ENCODE peak calls at places on chromosome 19, in six cellular contexts. V, L, P, C, E and M are unnamed samples.

GRCh38 chr19:23558541-23558940 is 128.5 kb downstream of the ZNF675 start:
- DNase-seq in C (no peak), V (no peak), L (no peak), E (no peak), P (no peak), M (no peak)

GRCh38 chr19:40594657-40595077 is 6.5 kb upstream of the LTBP4 start:
- DNase-seq in L (no peak), V (no peak), C (no peak), E (no peak), P (no peak), M (no peak)

GRCh38 chr19:40744554-40745401 is 5.5 kb downstream of the ACTMAP start:
- DNase-seq in P (no peak), E (peak), C (no peak), L (no peak), V (no peak), M (no peak)

GRCh38 chr19:33883869-33884519 is 87.3 kb downstream of the KCTD15 start:
- DNase-seq in C (no peak), V (no peak), L (peak), E (peak), P (no peak), M (no peak)

GRCh38 chr19:22144394-22144793 is 52.4 kb downstream of the ZNF676 start:
- DNase-seq in P (no peak), C (no peak), V (peak), L (no peak), E (peak), M (no peak)

GRCh38 chr19:31543456-31543855 is 194.2 kb upstream of the TSHZ3 start:
- DNase-seq in P (no peak), E (no peak), C (no peak), V (no peak), L (no peak), M (no peak)

GRCh38 chr19:43784251-43784980 is 3.6 kb upstream of the KCNN4 start:
- DNase-seq in V (peak), L (no peak), E (no peak), P (peak), C (no peak), M (peak)

GRCh38 chr19:8571006-8571411 is 6.2 kb downstream of the MYO1F start:
- DNase-seq in L (peak), C (no peak), P (peak), E (no peak), V (no peak), M (no peak)

GRCh38 chr19:46670874-46671273 is 9.9 kb upstream of the DACT3 start:
- DNase-seq in V (no peak), C (no peak), P (no peak), E (no peak), L (no peak), M (no peak)

GRCh38 chr19:53196777-53197396 is 3.7 kb upstream of the ZNF665 start:
- DNase-seq in E (peak), P (peak), L (peak), C (peak), V (peak), M (peak)

GRCh38 chr19:34145741-34146202 is 26.5 kb upstream of the LSM14A start:
- DNase-seq in C (peak), E (peak), P (peak), V (peak), L (no peak), M (no peak)

GRCh38 chr19:3527250-3527910 is 11.6 kb upstream of the TEKTIP1 start:
- DNase-seq in P (no peak), C (no peak), E (no peak), V (no peak), L (no peak), M (no peak)

GRCh38 chr19:46614114-46614701 is 10.7 kb downstream of the PTGIR start:
- DNase-seq in C (peak), V (peak), P (peak), E (peak), L (peak), M (peak)

GRCh38 chr19:53608381-53608780 is 23.4 kb upstream of the DPRX start:
- DNase-seq in E (no peak), C (no peak), L (no peak), P (no peak), V (no peak), M (no peak)

GRCh38 chr19:35279374-35279773 is 3.0 kb upstream of the HAMP start:
- DNase-seq in V (no peak), P (no peak), E (no peak), C (no peak), L (no peak), M (no peak)

GRCh38 chr19:33812388-33813330 is 16.0 kb downstream of the KCTD15 start:
- DNase-seq in P (no peak), L (no peak), C (no peak), V (no peak), E (no peak), M (no peak)

GRCh38 chr19:33864311-33864850 is 67.7 kb downstream of the KCTD15 start:
- DNase-seq in C (no peak), P (no peak), E (no peak), L (no peak), V (no peak), M (no peak)

DNA sequence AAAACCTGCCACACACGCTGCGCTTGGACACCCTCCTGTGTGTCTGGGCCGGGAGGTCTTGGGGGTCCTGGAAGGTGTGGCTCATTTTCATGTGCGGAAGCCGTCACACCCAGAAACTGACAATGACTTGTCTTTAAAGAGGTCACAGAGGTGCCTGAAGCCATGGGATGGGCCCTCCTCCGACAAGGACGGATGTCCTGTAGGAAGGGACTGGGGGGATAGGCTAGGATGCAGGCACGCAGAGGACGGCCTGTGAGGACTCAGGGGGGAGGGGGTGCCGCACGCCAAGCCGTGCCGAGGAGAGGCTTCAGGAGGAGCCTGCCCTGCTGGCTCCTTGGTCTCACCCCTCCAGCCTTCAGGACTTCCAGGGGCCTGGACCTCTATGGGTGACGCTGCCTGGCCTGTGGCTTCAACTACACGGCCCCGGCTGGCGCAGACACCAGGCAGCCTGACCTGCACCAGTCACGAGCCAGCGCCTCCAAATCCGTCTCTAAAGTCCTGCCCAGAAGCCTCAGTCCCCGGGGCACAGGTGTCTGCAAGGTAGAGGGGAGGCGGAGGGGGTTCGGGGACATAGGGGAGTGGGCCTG is 12.7 kb downstream of the IZUMO4 start:
- DNase-seq in L (no peak), E (no peak), C (no peak), V (no peak), P (no peak), M (no peak)
- TF ChIP-seq CTCF in L (no peak), E (no peak), C (no peak), V (no peak), P (no peak), M (no peak)

GRCh38 chr19:13905634-13906524 is at the start of the genes BRME1 and CC2D1A:
- DNase-seq in E (peak), V (peak), L (peak), P (peak), C (peak), M (peak)
- TF ChIP-seq CTCF in E (no peak), V (no peak), L (no peak), P (no peak), C (no peak), M (no peak)

GRCh38 chr19:50878851-50879250 is 5.6 kb downstream of the KLK2 start:
- DNase-seq in E (no peak), C (no peak), P (no peak), V (no peak), L (no peak), M (no peak)

GRCh38 chr19:50880241-50880640 is 7.0 kb downstream of the KLK2 start:
- DNase-seq in C (no peak), L (no peak), E (no peak), V (no peak), P (no peak), M (no peak)

GRCh38 chr19:50877338-50877737 is 4.1 kb downstream of the KLK2 start:
- DNase-seq in V (no peak), L (no peak), E (no peak), C (no peak), P (no peak), M (no peak)

GRCh38 chr19:50882188-50882587 is 8.9 kb downstream of the KLK2 start:
- DNase-seq in L (no peak), C (no peak), E (no peak), V (no peak), P (no peak), M (no peak)
- TF ChIP-seq CTCF in L (no peak), C (no peak), E (no peak), V (no peak), P (no peak), M (no peak)

GRCh38 chr19:18995804-18996241 is 37.5 kb downstream of the SUGP2 start:
- DNase-seq in L (peak), P (no peak), V (peak), C (no peak), E (peak), M (no peak)
- TF ChIP-seq CTCF in L (peak), P (peak), V (peak), C (no peak), E (peak), M (peak)

DNA sequence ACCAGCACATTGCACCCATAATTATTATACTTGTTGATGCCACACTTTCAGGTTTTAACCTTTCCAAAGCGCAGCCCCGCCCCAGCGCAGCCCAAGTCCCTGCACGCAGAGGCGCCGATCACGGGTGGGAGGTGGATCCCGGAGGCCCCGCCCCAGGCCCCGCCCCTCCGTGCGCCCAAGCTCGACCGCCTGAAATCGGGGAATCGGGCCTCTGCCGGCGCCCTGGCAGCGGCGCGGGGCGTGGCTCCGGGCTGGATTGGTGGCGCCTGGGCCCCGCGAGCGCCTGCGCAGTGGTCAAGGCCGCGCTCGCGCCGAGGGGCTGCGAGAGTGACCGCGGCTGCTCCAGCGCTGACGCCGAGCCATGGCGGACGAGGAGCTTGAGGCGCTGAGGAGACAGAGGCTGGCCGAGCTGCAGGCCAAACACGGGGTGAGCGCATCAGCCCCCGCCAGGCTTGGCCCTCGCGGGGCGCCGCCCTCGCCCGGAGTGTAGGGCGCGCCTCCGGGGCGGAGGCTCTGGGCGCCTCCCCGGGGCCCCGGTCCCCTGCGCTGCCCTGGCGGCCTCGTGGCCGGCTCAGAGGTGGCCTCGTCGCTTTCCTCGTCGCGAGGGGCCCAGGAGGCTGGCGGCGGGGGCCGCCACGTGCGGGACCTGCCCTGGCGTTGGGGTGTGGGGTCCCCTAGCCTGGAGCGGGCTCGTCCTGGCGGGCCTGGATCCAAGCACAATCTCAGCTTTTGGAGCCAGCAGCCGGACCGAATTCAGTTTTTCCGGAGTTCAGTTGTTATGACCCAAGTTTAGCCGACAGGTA is at the start of gene PDCD5:
- DNase-seq in V (peak), L (peak), E (peak), C (peak), P (peak), M (peak)
- TF ChIP-seq CTCF in V (no peak), L (no peak), E (no peak), C (no peak), P (no peak), M (no peak)

DNA sequence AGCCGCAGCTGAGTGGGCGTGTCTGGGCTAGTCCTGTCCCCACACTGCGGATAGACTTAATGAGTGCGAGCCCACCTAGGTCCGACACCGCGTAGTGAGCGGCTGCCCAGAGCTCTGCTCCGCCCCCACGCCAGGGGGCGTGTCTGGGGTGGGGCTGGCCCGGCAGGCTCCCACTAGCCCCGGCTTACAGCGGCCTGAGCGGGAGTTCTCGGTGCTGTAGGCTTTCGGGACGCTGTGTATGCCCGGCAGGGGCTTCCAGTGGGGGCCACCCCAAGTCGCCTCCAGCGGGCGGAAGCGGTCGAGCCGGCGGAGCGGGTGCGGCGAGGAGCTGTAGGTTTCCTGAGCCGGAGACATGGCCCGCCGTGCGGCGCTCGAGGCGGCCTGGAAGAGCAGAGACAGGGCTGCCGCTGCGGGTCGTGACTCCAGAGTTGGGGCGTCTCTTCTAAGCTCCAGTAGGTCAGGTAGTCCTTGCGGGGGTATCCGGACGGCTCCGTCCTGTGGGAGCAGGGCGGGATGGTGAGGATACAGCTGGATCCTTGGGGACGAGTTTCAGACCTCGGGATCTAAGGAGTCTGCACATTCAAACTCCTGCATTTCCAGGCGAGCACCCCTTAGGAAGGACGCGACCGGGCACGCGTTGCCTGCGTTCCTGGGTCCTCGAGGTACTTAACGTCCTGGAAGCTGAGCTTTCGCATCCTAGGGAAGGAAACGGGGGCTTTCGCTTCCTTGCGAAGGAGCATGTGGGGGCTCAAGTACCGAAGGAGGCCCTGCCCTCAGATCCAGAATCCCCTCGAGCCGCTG is 1.2 kb downstream of the CGB7 start:
- DNase-seq in C (peak), V (peak), P (peak), L (peak), E (peak), M (peak)
- TF ChIP-seq CTCF in C (peak), V (peak), P (peak), L (peak), E (peak), M (peak)

DNA sequence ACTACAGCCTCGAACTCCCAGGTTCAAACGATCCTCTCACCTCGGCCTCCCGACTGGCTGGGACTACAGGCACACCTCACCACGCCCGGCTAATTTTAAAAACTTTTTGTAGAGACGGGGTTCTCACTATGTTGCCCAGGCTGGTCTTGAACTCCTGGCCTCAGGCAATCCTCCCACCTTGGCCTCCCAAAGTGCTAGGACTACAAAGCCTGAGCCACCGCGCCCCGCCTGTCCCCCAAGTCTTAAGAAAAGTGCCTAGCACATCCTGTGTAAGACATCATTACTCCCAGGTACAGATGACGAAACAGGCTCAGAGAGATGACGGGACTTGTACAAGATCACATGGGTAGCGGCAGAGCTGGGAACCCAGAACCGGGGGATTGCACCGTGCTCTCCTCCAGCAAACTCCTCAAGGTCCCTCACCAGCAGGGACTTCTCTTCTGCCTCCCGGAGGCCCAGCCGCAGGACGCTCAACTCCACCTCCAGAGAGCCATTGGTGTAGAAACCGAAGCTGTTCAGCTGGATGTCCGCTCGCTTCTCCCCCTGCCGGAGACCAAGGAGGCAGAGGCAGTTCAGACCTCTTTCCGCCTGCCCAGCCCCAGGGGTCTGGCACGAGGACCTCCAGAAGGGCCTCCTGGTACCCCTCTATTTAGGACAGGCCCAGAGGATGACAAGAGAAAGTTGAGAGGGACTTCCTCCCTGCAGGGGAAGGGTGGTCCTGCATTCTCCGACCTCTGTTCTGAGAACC is 1.0 kb downstream of the GPR108 start:
- DNase-seq in V (peak), E (peak), C (peak), P (peak), L (peak), M (peak)
- TF ChIP-seq CTCF in V (peak), E (peak), C (peak), P (peak), L (peak), M (peak)

GRCh38 chr19:28705008-28705407 is 507.9 kb downstream of the UQCRFS1 start:
- DNase-seq in V (peak), L (no peak), E (peak), C (no peak), P (no peak), M (no peak)
- TF ChIP-seq CTCF in V (peak), L (no peak), E (peak), C (no peak), P (no peak), M (no peak)

GRCh38 chr19:58022283-58022660 is 11.6 kb upstream of the ZSCAN1 start:
- DNase-seq in L (no peak), P (no peak), E (no peak), C (no peak), V (no peak), M (no peak)
- TF ChIP-seq CTCF in L (no peak), P (no peak), E (no peak), C (no peak), V (no peak), M (no peak)